ENCODE peak calls at places on chromosomes 4 and X, in nine cellular contexts. One of them, this sample, is unnamed.

GRCh38 chr4:7831330-7831729 is 108.3 kb downstream of the AFAP1 start:
- DNase-seq in stimulated activated CD4-positive, alpha-beta T cell treated with anti-CD3 and anti-CD28 coated beads, TNF-alpha, amount 100 ng/mL, for 48 hours: no peak
- DNase-seq in D341Med: peak
- DNase-seq in hypothalamus: no peak
- DNase-seq in NCI-H1694 treated with DMSO at 0.1 percent for 48 hours: no peak
- DNase-seq in effector CD4-positive, alpha-beta T cell: no peak
- DNase-seq in PC-3: no peak
- DNase-seq in activated T-cell treated with anti-CD3 and anti-CD28 coated beads for 1 hour: no peak
- DNase-seq in GM13976: peak
- DNase-seq in this sample: peak

GRCh38 chr4:2797545-2798305 is 4.8 kb downstream of the SH3BP2 start:
- DNase-seq in NCI-H1694 treated with DMSO at 0.1 percent for 48 hours: peak
- DNase-seq in hypothalamus: no peak
- DNase-seq in effector CD4-positive, alpha-beta T cell: peak
- DNase-seq in PC-3: no peak
- DNase-seq in activated T-cell treated with anti-CD3 and anti-CD28 coated beads for 1 hour: no peak
- DNase-seq in stimulated activated CD4-positive, alpha-beta T cell treated with anti-CD3 and anti-CD28 coated beads, TNF-alpha, amount 100 ng/mL, for 48 hours: no peak
- DNase-seq in D341Med: no peak
- DNase-seq in GM13976: no peak
- DNase-seq in this sample: no peak

GRCh38 chrX:69102805-69103204 is 62.4 kb downstream of the PJA1 start:
- DNase-seq in D341Med: no peak
- DNase-seq in activated T-cell treated with anti-CD3 and anti-CD28 coated beads for 1 hour: no peak
- DNase-seq in GM13976: no peak
- DNase-seq in NCI-H1694 treated with DMSO at 0.1 percent for 48 hours: no peak
- DNase-seq in hypothalamus: no peak
- DNase-seq in stimulated activated CD4-positive, alpha-beta T cell treated with anti-CD3 and anti-CD28 coated beads, TNF-alpha, amount 100 ng/mL, for 48 hours: no peak
- DNase-seq in PC-3: no peak
- DNase-seq in effector CD4-positive, alpha-beta T cell: no peak
- DNase-seq in this sample: no peak

GRCh38 chr4:27248829-27249228 is 388.2 kb downstream of the STIM2 start:
- DNase-seq in hypothalamus: no peak
- DNase-seq in stimulated activated CD4-positive, alpha-beta T cell treated with anti-CD3 and anti-CD28 coated beads, TNF-alpha, amount 100 ng/mL, for 48 hours: no peak
- DNase-seq in D341Med: no peak
- DNase-seq in NCI-H1694 treated with DMSO at 0.1 percent for 48 hours: no peak
- DNase-seq in effector CD4-positive, alpha-beta T cell: no peak
- DNase-seq in GM13976: no peak
- DNase-seq in PC-3: no peak
- DNase-seq in activated T-cell treated with anti-CD3 and anti-CD28 coated beads for 1 hour: no peak
- DNase-seq in this sample: no peak

GRCh38 chr4:169645627-169646026 is 25.2 kb downstream of the CLCN3 start:
- DNase-seq in D341Med: no peak
- DNase-seq in NCI-H1694 treated with DMSO at 0.1 percent for 48 hours: no peak
- DNase-seq in PC-3: no peak
- DNase-seq in effector CD4-positive, alpha-beta T cell: no peak
- DNase-seq in GM13976: no peak
- DNase-seq in hypothalamus: no peak
- DNase-seq in stimulated activated CD4-positive, alpha-beta T cell treated with anti-CD3 and anti-CD28 coated beads, TNF-alpha, amount 100 ng/mL, for 48 hours: no peak
- DNase-seq in activated T-cell treated with anti-CD3 and anti-CD28 coated beads for 1 hour: no peak
- DNase-seq in this sample: no peak

GRCh38 chr4:138898282-138898681 is 117.3 kb upstream of the NOCT start:
- DNase-seq in hypothalamus: no peak
- DNase-seq in effector CD4-positive, alpha-beta T cell: no peak
- DNase-seq in D341Med: no peak
- DNase-seq in stimulated activated CD4-positive, alpha-beta T cell treated with anti-CD3 and anti-CD28 coated beads, TNF-alpha, amount 100 ng/mL, for 48 hours: no peak
- DNase-seq in NCI-H1694 treated with DMSO at 0.1 percent for 48 hours: no peak
- DNase-seq in GM13976: no peak
- DNase-seq in PC-3: no peak
- DNase-seq in activated T-cell treated with anti-CD3 and anti-CD28 coated beads for 1 hour: no peak
- DNase-seq in this sample: no peak

GRCh38 chr4:120870279-120870673 is 52.2 kb downstream of the PRDM5 start:
- DNase-seq in PC-3: peak
- DNase-seq in GM13976: no peak
- DNase-seq in stimulated activated CD4-positive, alpha-beta T cell treated with anti-CD3 and anti-CD28 coated beads, TNF-alpha, amount 100 ng/mL, for 48 hours: no peak
- DNase-seq in hypothalamus: no peak
- DNase-seq in NCI-H1694 treated with DMSO at 0.1 percent for 48 hours: no peak
- DNase-seq in activated T-cell treated with anti-CD3 and anti-CD28 coated beads for 1 hour: no peak
- DNase-seq in D341Med: peak
- DNase-seq in effector CD4-positive, alpha-beta T cell: no peak
- DNase-seq in this sample: no peak

GRCh38 chr4:143381171-143382118 is 44.8 kb downstream of the GAB1 start:
- DNase-seq in NCI-H1694 treated with DMSO at 0.1 percent for 48 hours: no peak
- DNase-seq in hypothalamus: no peak
- DNase-seq in activated T-cell treated with anti-CD3 and anti-CD28 coated beads for 1 hour: no peak
- DNase-seq in D341Med: no peak
- DNase-seq in effector CD4-positive, alpha-beta T cell: no peak
- DNase-seq in PC-3: peak
- DNase-seq in GM13976: no peak
- DNase-seq in stimulated activated CD4-positive, alpha-beta T cell treated with anti-CD3 and anti-CD28 coated beads, TNF-alpha, amount 100 ng/mL, for 48 hours: no peak
- DNase-seq in this sample: no peak

GRCh38 chr4:88439161-88439760 is 17.7 kb upstream of the HERC5 start:
- DNase-seq in activated T-cell treated with anti-CD3 and anti-CD28 coated beads for 1 hour: no peak
- DNase-seq in hypothalamus: no peak
- DNase-seq in GM13976: no peak
- DNase-seq in D341Med: no peak
- DNase-seq in stimulated activated CD4-positive, alpha-beta T cell treated with anti-CD3 and anti-CD28 coated beads, TNF-alpha, amount 100 ng/mL, for 48 hours: no peak
- DNase-seq in effector CD4-positive, alpha-beta T cell: no peak
- DNase-seq in PC-3: no peak
- DNase-seq in NCI-H1694 treated with DMSO at 0.1 percent for 48 hours: no peak
- DNase-seq in this sample: no peak

GRCh38 chrX:5681159-5681558 is 547.5 kb downstream of the NLGN4X start:
- DNase-seq in GM13976: no peak
- DNase-seq in hypothalamus: no peak
- DNase-seq in PC-3: peak
- DNase-seq in activated T-cell treated with anti-CD3 and anti-CD28 coated beads for 1 hour: no peak
- DNase-seq in NCI-H1694 treated with DMSO at 0.1 percent for 48 hours: peak
- DNase-seq in effector CD4-positive, alpha-beta T cell: no peak
- DNase-seq in stimulated activated CD4-positive, alpha-beta T cell treated with anti-CD3 and anti-CD28 coated beads, TNF-alpha, amount 100 ng/mL, for 48 hours: no peak
- DNase-seq in D341Med: peak
- DNase-seq in this sample: no peak

GRCh38 chr4:163663454-163664225 is 169.2 kb downstream of the TMA16 start:
- DNase-seq in activated T-cell treated with anti-CD3 and anti-CD28 coated beads for 1 hour: no peak
- DNase-seq in NCI-H1694 treated with DMSO at 0.1 percent for 48 hours: no peak
- DNase-seq in D341Med: no peak
- DNase-seq in PC-3: no peak
- DNase-seq in hypothalamus: no peak
- DNase-seq in GM13976: no peak
- DNase-seq in effector CD4-positive, alpha-beta T cell: no peak
- DNase-seq in stimulated activated CD4-positive, alpha-beta T cell treated with anti-CD3 and anti-CD28 coated beads, TNF-alpha, amount 100 ng/mL, for 48 hours: no peak
- DNase-seq in this sample: no peak

GRCh38 chr4:89616382-89616781 is 220.6 kb downstream of the SNCA start:
- DNase-seq in hypothalamus: no peak
- DNase-seq in D341Med: no peak
- DNase-seq in effector CD4-positive, alpha-beta T cell: no peak
- DNase-seq in activated T-cell treated with anti-CD3 and anti-CD28 coated beads for 1 hour: no peak
- DNase-seq in stimulated activated CD4-positive, alpha-beta T cell treated with anti-CD3 and anti-CD28 coated beads, TNF-alpha, amount 100 ng/mL, for 48 hours: no peak
- DNase-seq in PC-3: no peak
- DNase-seq in GM13976: no peak
- DNase-seq in NCI-H1694 treated with DMSO at 0.1 percent for 48 hours: peak
- DNase-seq in this sample: no peak

GRCh38 chrX:45619290-45619689 is 418.6 kb upstream of the DIPK2B start:
- DNase-seq in hypothalamus: no peak
- DNase-seq in NCI-H1694 treated with DMSO at 0.1 percent for 48 hours: no peak
- DNase-seq in D341Med: no peak
- DNase-seq in stimulated activated CD4-positive, alpha-beta T cell treated with anti-CD3 and anti-CD28 coated beads, TNF-alpha, amount 100 ng/mL, for 48 hours: no peak
- DNase-seq in activated T-cell treated with anti-CD3 and anti-CD28 coated beads for 1 hour: no peak
- DNase-seq in GM13976: no peak
- DNase-seq in PC-3: no peak
- DNase-seq in effector CD4-positive, alpha-beta T cell: no peak
- DNase-seq in this sample: no peak

GRCh38 chrX:17537652-17538301 is 162.8 kb downstream of the NHS start:
- DNase-seq in stimulated activated CD4-positive, alpha-beta T cell treated with anti-CD3 and anti-CD28 coated beads, TNF-alpha, amount 100 ng/mL, for 48 hours: no peak
- DNase-seq in GM13976: no peak
- DNase-seq in D341Med: no peak
- DNase-seq in NCI-H1694 treated with DMSO at 0.1 percent for 48 hours: no peak
- DNase-seq in PC-3: no peak
- DNase-seq in effector CD4-positive, alpha-beta T cell: no peak
- DNase-seq in hypothalamus: no peak
- DNase-seq in activated T-cell treated with anti-CD3 and anti-CD28 coated beads for 1 hour: no peak
- DNase-seq in this sample: no peak

GRCh38 chrX:39665830-39666518 is 431.8 kb downstream of the BCOR start:
- DNase-seq in D341Med: no peak
- DNase-seq in PC-3: peak
- DNase-seq in stimulated activated CD4-positive, alpha-beta T cell treated with anti-CD3 and anti-CD28 coated beads, TNF-alpha, amount 100 ng/mL, for 48 hours: no peak
- DNase-seq in GM13976: no peak
- DNase-seq in activated T-cell treated with anti-CD3 and anti-CD28 coated beads for 1 hour: no peak
- DNase-seq in effector CD4-positive, alpha-beta T cell: no peak
- DNase-seq in hypothalamus: no peak
- DNase-seq in NCI-H1694 treated with DMSO at 0.1 percent for 48 hours: no peak
- DNase-seq in this sample: no peak

GRCh38 chr4:41339812-41340809 is 83.4 kb downstream of the UCHL1 start:
- DNase-seq in stimulated activated CD4-positive, alpha-beta T cell treated with anti-CD3 and anti-CD28 coated beads, TNF-alpha, amount 100 ng/mL, for 48 hours: no peak
- DNase-seq in D341Med: peak
- DNase-seq in PC-3: peak
- DNase-seq in activated T-cell treated with anti-CD3 and anti-CD28 coated beads for 1 hour: no peak
- DNase-seq in GM13976: no peak
- DNase-seq in hypothalamus: peak
- DNase-seq in effector CD4-positive, alpha-beta T cell: no peak
- DNase-seq in NCI-H1694 treated with DMSO at 0.1 percent for 48 hours: peak
- DNase-seq in this sample: no peak

GRCh38 chr4:151841107-151841506 is 80.3 kb upstream of the GATB start:
- DNase-seq in effector CD4-positive, alpha-beta T cell: no peak
- DNase-seq in GM13976: no peak
- DNase-seq in hypothalamus: no peak
- DNase-seq in PC-3: no peak
- DNase-seq in D341Med: no peak
- DNase-seq in activated T-cell treated with anti-CD3 and anti-CD28 coated beads for 1 hour: no peak
- DNase-seq in stimulated activated CD4-positive, alpha-beta T cell treated with anti-CD3 and anti-CD28 coated beads, TNF-alpha, amount 100 ng/mL, for 48 hours: no peak
- DNase-seq in NCI-H1694 treated with DMSO at 0.1 percent for 48 hours: no peak
- DNase-seq in this sample: no peak

GRCh38 chr4:48212165-48212564 is 57.5 kb downstream of the TEC start:
- DNase-seq in GM13976: peak
- DNase-seq in NCI-H1694 treated with DMSO at 0.1 percent for 48 hours: no peak
- DNase-seq in activated T-cell treated with anti-CD3 and anti-CD28 coated beads for 1 hour: no peak
- DNase-seq in effector CD4-positive, alpha-beta T cell: no peak
- DNase-seq in stimulated activated CD4-positive, alpha-beta T cell treated with anti-CD3 and anti-CD28 coated beads, TNF-alpha, amount 100 ng/mL, for 48 hours: no peak
- DNase-seq in PC-3: no peak
- DNase-seq in hypothalamus: no peak
- DNase-seq in D341Med: no peak
- DNase-seq in this sample: peak

GRCh38 chrX:15758140-15758539 is 20.1 kb downstream of the CA5B start:
- DNase-seq in GM13976: no peak
- DNase-seq in NCI-H1694 treated with DMSO at 0.1 percent for 48 hours: no peak
- DNase-seq in stimulated activated CD4-positive, alpha-beta T cell treated with anti-CD3 and anti-CD28 coated beads, TNF-alpha, amount 100 ng/mL, for 48 hours: no peak
- DNase-seq in activated T-cell treated with anti-CD3 and anti-CD28 coated beads for 1 hour: no peak
- DNase-seq in PC-3: no peak
- DNase-seq in effector CD4-positive, alpha-beta T cell: peak
- DNase-seq in D341Med: no peak
- DNase-seq in hypothalamus: no peak
- DNase-seq in this sample: no peak

This sample was measured in GM13977.